ENCODE peak calls at places on chromosomes 3 and 15, in five cellular contexts. Z is GM12878, D is HCT116, O is K562, P is T47D. E is an unnamed sample.

GRCh38 chr3:43161684-43162512 is 56.0 kb upstream of the POMGNT2 start:
- DNase-seq in P (peak), O (no peak), Z (no peak), D (no peak), E (peak)

GRCh38 chr3:43153189-43154083 is 47.6 kb upstream of the POMGNT2 start:
- DNase-seq in O (no peak), D (no peak), Z (no peak), P (no peak), E (no peak)

GRCh38 chr3:77906102-77906709 is 866.3 kb downstream of the ROBO2 start:
- DNase-seq in P (no peak), Z (no peak), O (no peak), D (no peak), E (no peak)

GRCh38 chr3:149717391-149718056 is 34.8 kb downstream of the COMMD2 start:
- DNase-seq in Z (no peak), D (peak), O (peak), P (peak), E (peak)

GRCh38 chr3:106004137-106004600 is 135.4 kb upstream of the CBLB start:
- DNase-seq in D (no peak), Z (no peak), O (peak), P (no peak), E (no peak)

GRCh38 chr3:4904801-4905695 is 74.2 kb upstream of the BHLHE40 start:
- DNase-seq in P (peak), O (no peak), D (no peak), Z (no peak), E (no peak)

GRCh38 chr3:114538211-114538610 is 244.4 kb downstream of the TIGIT start:
- DNase-seq in P (no peak), Z (no peak), O (no peak), D (no peak), E (no peak)

GRCh38 chr15:45314960-45315359 is 62.9 kb downstream of the SLC28A2 start:
- DNase-seq in O (peak), P (peak), Z (no peak), D (no peak), E (no peak)

GRCh38 chr15:52234596-52235541 is 43.7 kb upstream of the GNB5 start:
- DNase-seq in P (no peak), O (no peak), D (no peak), Z (no peak), E (no peak)

GRCh38 chr15:74319596-74320357 is 47.7 kb downstream of the CYP11A1 start:
- DNase-seq in P (no peak), O (no peak), D (no peak), Z (no peak), E (peak)

GRCh38 chr3:157531301-157531660 is 28.1 kb upstream of the VEPH1 start:
- DNase-seq in O (no peak), Z (no peak), D (no peak), P (no peak), E (no peak)

GRCh38 chr15:25224396-25224795 is 214.4 kb downstream of the UBE3A start:
- DNase-seq in Z (no peak), O (no peak), P (no peak), D (no peak), E (no peak)

GRCh38 chr3:60053518-60054265 is 1003.9 kb upstream of the CFAP20DC start:
- DNase-seq in O (peak), P (no peak), Z (no peak), D (no peak), E (no peak)

GRCh38 chr3:166243511-166243910 is 406.3 kb upstream of the BCHE start:
- DNase-seq in Z (no peak), D (no peak), P (no peak), O (no peak), E (no peak)

GRCh38 chr15:81254277-81255265 is 57.9 kb downstream of the IL16 start:
- DNase-seq in D (no peak), O (no peak), P (no peak), Z (no peak), E (no peak)

GRCh38 chr3:126100688-126101301 is 16.9 kb upstream of the SLC41A3 start:
- DNase-seq in P (no peak), Z (peak), O (no peak), D (no peak), E (peak)

DNA sequence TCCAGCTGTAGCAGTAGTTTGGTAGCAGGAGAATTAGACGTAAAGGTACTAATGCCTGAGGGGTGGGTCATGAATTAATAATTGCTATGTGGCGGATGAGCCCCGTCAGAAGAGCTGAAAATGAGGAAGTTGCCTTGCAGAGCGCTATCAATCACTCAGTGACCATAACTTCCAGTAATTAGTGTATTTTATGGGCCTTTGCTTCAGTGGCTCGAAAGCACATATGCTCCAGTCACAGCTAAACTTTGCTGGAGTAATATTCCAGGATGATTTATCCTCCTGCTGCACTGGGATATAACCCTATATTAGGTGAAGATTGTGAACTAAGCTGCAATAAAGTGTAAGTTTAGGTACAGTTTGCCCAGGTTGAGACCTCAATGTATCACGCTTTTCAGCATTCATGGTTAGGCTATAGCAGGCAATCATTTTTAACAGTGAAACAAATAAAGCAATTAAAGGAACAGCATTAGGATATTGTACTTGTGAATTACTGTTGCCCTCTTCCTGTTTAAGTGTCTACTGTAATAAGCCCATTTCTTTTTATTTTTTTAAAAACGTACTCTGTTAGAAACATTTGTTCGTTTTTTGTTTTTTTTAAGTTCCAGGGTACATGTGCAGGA is 104.6 kb upstream of the SKOR1 start:
- DNase-seq in Z (no peak), D (no peak), P (no peak), O (no peak), E (no peak)
- TF ChIP-seq JUND in Z (no peak), D (no peak), P (no peak), O (peak), E (no peak)

DNA sequence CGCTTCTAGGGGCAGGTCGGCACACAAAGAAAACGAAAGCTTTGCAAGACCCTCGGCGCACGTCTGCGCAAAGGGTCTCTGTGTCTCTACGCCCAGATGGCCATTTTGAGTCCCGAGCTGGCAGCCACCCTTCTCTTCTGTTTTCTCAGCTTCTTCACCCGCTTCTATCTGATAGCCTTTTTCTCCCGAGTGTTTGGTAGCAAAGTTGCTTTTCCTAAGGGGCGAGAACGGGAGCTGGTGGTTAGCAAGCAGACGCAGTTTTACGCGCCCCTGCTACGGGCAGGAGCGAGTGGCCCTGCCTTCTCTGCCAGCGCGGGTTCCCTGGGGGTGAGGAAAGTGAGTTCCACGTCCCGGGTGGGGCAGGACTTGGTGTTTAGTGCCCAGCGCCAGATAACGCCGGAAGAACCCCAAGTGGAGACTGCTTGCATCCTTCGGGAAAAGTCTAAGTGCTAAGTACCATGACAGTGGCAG is 2.9 kb upstream of the MKRN2 start:
- DNase-seq in O (no peak), P (peak), Z (no peak), D (no peak), E (peak)
- TF ChIP-seq JUND in O (no peak), P (no peak), Z (no peak), D (no peak), E (no peak)

GRCh38 chr15:61038910-61039309 is 190.2 kb downstream of the RORA start:
- DNase-seq in P (no peak), O (no peak), D (no peak), Z (no peak), E (no peak)
- TF ChIP-seq JUND in P (no peak), O (no peak), D (no peak), Z (no peak), E (no peak)

GRCh38 chr3:10551139-10551538 is 45.8 kb upstream of the ATP2B2 start:
- DNase-seq in P (no peak), D (no peak), O (no peak), Z (no peak), E (no peak)
- TF ChIP-seq JUND in P (no peak), D (no peak), O (no peak), Z (no peak), E (no peak)

DNA sequence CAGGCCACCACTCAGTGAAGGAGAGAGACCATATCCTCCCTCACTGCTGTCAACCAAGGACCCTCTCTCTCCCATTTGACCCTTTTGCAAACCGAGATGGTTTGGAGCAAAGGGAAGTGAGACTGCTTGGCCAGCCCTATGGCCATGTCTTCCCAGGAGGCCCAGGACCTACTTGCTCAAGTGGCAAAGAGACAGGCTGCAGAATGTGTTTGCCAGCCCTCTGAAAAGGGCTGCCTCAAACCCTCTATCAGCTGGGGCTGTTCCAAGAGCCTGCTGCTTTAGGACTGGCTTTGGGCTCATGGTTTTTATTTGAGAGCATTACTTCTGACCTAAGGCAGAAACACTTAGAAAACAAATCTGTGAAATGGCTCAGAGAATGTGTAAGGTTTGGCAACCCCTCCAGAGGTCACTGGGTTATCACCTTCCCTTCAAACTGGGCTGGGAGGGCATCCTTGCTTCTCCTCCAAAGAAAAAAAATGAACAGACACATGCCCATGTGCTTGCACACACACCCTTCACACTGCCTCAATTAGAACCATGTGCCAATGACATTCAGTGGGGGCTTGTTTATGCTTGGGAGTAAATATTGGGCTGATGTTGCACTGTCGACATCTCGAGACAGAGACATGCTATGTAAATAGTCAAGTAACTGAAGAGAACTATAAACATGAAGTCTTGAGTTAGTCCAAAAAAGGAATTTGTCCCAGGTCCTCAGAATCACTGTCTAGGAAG is 49.9 kb upstream of the CTDSPL start:
- DNase-seq in D (no peak), P (no peak), Z (no peak), O (no peak), E (no peak)
- TF ChIP-seq JUND in D (no peak), P (no peak), Z (no peak), O (no peak), E (no peak)

DNA sequence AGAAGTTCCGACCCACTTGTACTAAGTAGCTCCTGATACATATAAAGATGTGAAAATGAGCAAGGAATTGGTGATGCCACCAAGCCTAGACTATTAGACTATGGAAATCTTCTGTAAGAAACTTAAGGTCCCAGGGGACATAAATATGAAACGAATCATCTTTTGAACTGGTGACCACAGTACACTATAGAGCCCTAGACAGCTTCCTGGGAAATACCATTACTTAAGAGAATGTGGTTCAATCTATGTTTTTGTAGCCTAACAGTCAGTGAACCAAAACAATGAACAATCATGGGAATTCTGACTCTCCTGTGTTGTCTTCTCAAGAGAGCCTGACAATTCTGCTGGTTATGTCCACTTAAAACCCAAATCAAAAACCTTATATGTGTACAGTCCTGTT is 191.6 kb downstream of the GREM1 start:
- DNase-seq in O (no peak), P (no peak), Z (no peak), D (no peak), E (no peak)
- TF ChIP-seq JUND in O (no peak), P (no peak), Z (no peak), D (no peak), E (no peak)

DNA sequence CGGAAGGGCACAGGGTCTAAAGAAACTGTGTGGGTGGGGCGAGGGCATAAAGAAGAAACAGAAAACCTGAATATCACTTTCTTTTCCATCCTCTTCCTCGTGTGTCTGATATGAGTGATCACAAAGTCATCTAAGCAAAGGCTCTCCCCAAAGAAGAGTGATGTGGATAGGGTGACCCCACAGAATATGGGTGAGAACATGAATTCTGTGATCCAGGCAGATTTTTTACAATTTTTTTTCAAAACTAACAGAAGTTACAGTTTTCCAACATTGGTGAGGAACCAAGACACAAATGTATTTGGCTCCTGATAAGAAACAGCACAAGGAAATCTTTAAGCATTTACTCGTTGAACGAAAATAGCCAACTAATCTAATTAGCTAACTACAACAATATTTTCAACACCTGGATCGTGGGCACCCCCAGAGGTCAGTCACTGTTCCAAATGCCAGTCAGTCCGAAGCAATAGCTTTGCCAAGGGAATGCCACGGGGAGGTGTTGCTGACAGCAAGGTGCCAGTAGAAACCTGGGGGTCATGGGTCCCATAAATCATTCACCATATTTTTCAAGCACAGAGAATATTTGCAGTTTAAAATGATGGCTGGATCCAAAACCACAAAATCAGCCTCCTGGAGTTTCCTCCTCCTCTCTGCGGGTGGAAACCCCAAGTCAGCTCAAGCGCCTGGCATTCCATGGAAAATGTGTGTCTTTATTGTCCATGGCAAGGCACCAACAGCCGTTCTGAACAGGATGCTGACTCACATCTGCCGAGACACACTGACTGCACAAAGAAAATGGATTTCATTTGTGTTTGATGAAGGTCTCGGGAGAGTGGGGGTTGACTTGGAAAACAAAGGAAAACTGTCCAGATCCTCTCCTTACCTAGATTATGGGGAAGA is 26.7 kb downstream of the ANXA2 start:
- DNase-seq in O (no peak), P (peak), Z (no peak), D (peak), E (no peak)
- TF ChIP-seq JUND in O (no peak), P (no peak), Z (no peak), D (peak), E (peak)

DNA sequence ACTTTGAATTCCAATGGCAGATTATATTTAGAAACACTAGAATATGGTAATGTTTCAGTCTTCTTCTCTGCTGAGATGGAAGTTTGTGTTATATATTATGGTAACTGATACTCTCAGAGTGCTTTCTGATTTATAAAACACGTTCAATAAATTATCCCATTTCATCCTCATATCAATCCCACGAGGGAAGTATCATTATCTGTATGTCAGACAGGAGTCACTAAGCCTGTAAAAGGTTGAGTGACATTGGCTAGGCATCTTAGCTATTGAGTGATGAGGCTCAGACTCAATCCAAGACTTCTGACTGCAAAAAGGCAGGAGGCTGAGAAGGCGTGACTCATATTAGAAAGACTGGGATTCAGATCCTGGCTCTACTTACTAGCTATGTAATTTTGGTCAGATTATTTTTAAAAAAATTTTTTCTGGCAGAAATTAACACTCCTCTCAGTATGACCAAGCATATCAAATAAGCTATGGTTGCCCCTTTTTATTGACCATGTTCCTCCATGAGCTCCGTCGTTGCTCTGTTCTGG is 19.4 kb downstream of the PDIA5 start:
- DNase-seq in P (no peak), Z (no peak), O (no peak), D (no peak), E (no peak)
- TF ChIP-seq JUND in P (no peak), Z (no peak), O (no peak), D (no peak), E (no peak)

GRCh38 chr3:113096158-113096893 is 105.5 kb downstream of the GTPBP8 start:
- DNase-seq in P (no peak), D (no peak), Z (no peak), O (no peak), E (no peak)
- TF ChIP-seq JUND in P (no peak), D (no peak), Z (no peak), O (no peak), E (peak)

DNA sequence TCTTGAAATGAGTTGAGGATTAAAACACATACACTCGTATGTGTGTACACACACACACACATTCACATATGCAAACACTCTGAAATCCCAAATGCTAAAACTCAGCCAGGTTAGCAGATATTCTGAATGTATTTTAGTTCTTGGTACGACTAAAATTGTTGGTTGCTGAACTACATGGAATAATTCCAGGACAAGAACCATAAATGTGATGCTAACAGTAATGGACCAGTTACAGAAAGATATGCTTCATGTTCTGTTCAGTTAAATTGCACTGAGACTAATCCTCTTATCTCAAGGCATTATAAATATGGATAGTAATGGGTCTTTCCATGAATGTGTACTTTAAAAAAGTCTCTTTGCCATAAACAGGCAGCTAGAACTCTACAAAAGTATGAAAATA is 113.4 kb downstream of the FRMD4B start:
- DNase-seq in Z (no peak), P (no peak), D (no peak), O (no peak), E (no peak)
- TF ChIP-seq JUND in Z (no peak), P (no peak), D (no peak), O (no peak), E (no peak)

E was measured in SK-N-SH.